ENCODE peak calls at places on chromosomes 5 and 9, in nine cellular contexts. One of them, this sample, is unnamed.
A peak's percentile ranks its signal among the peaks of the same experiment; 100 is the strongest.

GRCh38 chr5:156534086-156534485 is 207.1 kb downstream of the SGCD start:
- DNase-seq in activated gamma-delta T cell treated with anti-CD3 and anti-CD28 coated beads, Interleukin-2, amount 50 U/mL, for 16 hours: no peak
- DNase-seq in stimulated activated CD4-positive, alpha-beta T cell treated with anti-CD3 and anti-CD28 coated beads, Interleukin-2, amount 100 ng/mL, for 24 hours: no peak
- DNase-seq in NCI-H748 treated with DMSO at 0.1 percent for 48 hours: no peak
- DNase-seq in activated CD8-positive, alpha-beta memory T cell treated with anti-CD3 and anti-CD28 coated beads, Interleukin-2, amount 50 U/mL, for 48 hours: no peak
- DNase-seq in activated CD4-positive, alpha-beta T cell treated with anti-CD3 and anti-CD28 coated beads, Interleukin-2, amount 10 ng/mL, durations not matched to agents 7 days and 5 days: no peak
- DNase-seq in activated effector memory CD4-positive, alpha-beta T cell treated with anti-CD3 and anti-CD28 coated beads, Interleukin-2, amount 50 U/mL, for 16 hours: no peak
- DNase-seq in NCI-H2171 treated with DMSO at 0.1 percent for 48 hours: no peak
- DNase-seq in astrocyte of the cerebellum: no peak
- DNase-seq in this sample: no peak

GRCh38 chr5:156383510-156383909 is 56.5 kb downstream of the SGCD start:
- DNase-seq in activated CD8-positive, alpha-beta memory T cell treated with anti-CD3 and anti-CD28 coated beads, Interleukin-2, amount 50 U/mL, for 48 hours: no peak
- DNase-seq in activated gamma-delta T cell treated with anti-CD3 and anti-CD28 coated beads, Interleukin-2, amount 50 U/mL, for 16 hours: no peak
- DNase-seq in activated effector memory CD4-positive, alpha-beta T cell treated with anti-CD3 and anti-CD28 coated beads, Interleukin-2, amount 50 U/mL, for 16 hours: no peak
- DNase-seq in astrocyte of the cerebellum: peak; percentile 3
- DNase-seq in stimulated activated CD4-positive, alpha-beta T cell treated with anti-CD3 and anti-CD28 coated beads, Interleukin-2, amount 100 ng/mL, for 24 hours: no peak
- DNase-seq in NCI-H2171 treated with DMSO at 0.1 percent for 48 hours: no peak
- DNase-seq in activated CD4-positive, alpha-beta T cell treated with anti-CD3 and anti-CD28 coated beads, Interleukin-2, amount 10 ng/mL, durations not matched to agents 7 days and 5 days: no peak
- DNase-seq in NCI-H748 treated with DMSO at 0.1 percent for 48 hours: no peak
- DNase-seq in this sample: no peak

GRCh38 chr5:91288117-91288516 is 95.0 kb downstream of the ARRDC3 start:
- DNase-seq in NCI-H748 treated with DMSO at 0.1 percent for 48 hours: no peak
- DNase-seq in activated gamma-delta T cell treated with anti-CD3 and anti-CD28 coated beads, Interleukin-2, amount 50 U/mL, for 16 hours: no peak
- DNase-seq in activated CD8-positive, alpha-beta memory T cell treated with anti-CD3 and anti-CD28 coated beads, Interleukin-2, amount 50 U/mL, for 48 hours: no peak
- DNase-seq in stimulated activated CD4-positive, alpha-beta T cell treated with anti-CD3 and anti-CD28 coated beads, Interleukin-2, amount 100 ng/mL, for 24 hours: no peak
- DNase-seq in activated effector memory CD4-positive, alpha-beta T cell treated with anti-CD3 and anti-CD28 coated beads, Interleukin-2, amount 50 U/mL, for 16 hours: no peak
- DNase-seq in activated CD4-positive, alpha-beta T cell treated with anti-CD3 and anti-CD28 coated beads, Interleukin-2, amount 10 ng/mL, durations not matched to agents 7 days and 5 days: no peak
- DNase-seq in NCI-H2171 treated with DMSO at 0.1 percent for 48 hours: no peak
- DNase-seq in astrocyte of the cerebellum: peak; percentile 68
- DNase-seq in this sample: no peak

GRCh38 chr9:68507796-68508145 is 32.9 kb downstream of the TMEM252 start:
- DNase-seq in activated CD8-positive, alpha-beta memory T cell treated with anti-CD3 and anti-CD28 coated beads, Interleukin-2, amount 50 U/mL, for 48 hours: no peak
- DNase-seq in activated gamma-delta T cell treated with anti-CD3 and anti-CD28 coated beads, Interleukin-2, amount 50 U/mL, for 16 hours: no peak
- DNase-seq in NCI-H2171 treated with DMSO at 0.1 percent for 48 hours: no peak
- DNase-seq in activated CD4-positive, alpha-beta T cell treated with anti-CD3 and anti-CD28 coated beads, Interleukin-2, amount 10 ng/mL, durations not matched to agents 7 days and 5 days: no peak
- DNase-seq in activated effector memory CD4-positive, alpha-beta T cell treated with anti-CD3 and anti-CD28 coated beads, Interleukin-2, amount 50 U/mL, for 16 hours: no peak
- DNase-seq in astrocyte of the cerebellum: no peak
- DNase-seq in NCI-H748 treated with DMSO at 0.1 percent for 48 hours: no peak
- DNase-seq in stimulated activated CD4-positive, alpha-beta T cell treated with anti-CD3 and anti-CD28 coated beads, Interleukin-2, amount 100 ng/mL, for 24 hours: no peak
- DNase-seq in this sample: no peak

GRCh38 chr5:80184235-80185023 is 71.4 kb downstream of the SERINC5 start:
- DNase-seq in stimulated activated CD4-positive, alpha-beta T cell treated with anti-CD3 and anti-CD28 coated beads, Interleukin-2, amount 100 ng/mL, for 24 hours: no peak
- DNase-seq in NCI-H748 treated with DMSO at 0.1 percent for 48 hours: peak; percentile 91
- DNase-seq in activated effector memory CD4-positive, alpha-beta T cell treated with anti-CD3 and anti-CD28 coated beads, Interleukin-2, amount 50 U/mL, for 16 hours: no peak
- DNase-seq in activated CD4-positive, alpha-beta T cell treated with anti-CD3 and anti-CD28 coated beads, Interleukin-2, amount 10 ng/mL, durations not matched to agents 7 days and 5 days: no peak
- DNase-seq in astrocyte of the cerebellum: no peak
- DNase-seq in activated CD8-positive, alpha-beta memory T cell treated with anti-CD3 and anti-CD28 coated beads, Interleukin-2, amount 50 U/mL, for 48 hours: no peak
- DNase-seq in activated gamma-delta T cell treated with anti-CD3 and anti-CD28 coated beads, Interleukin-2, amount 50 U/mL, for 16 hours: no peak
- DNase-seq in NCI-H2171 treated with DMSO at 0.1 percent for 48 hours: peak; percentile 32
- DNase-seq in this sample: no peak

GRCh38 chr5:68565427-68565826 is 349.9 kb downstream of the PIK3R1 start:
- DNase-seq in astrocyte of the cerebellum: no peak
- DNase-seq in stimulated activated CD4-positive, alpha-beta T cell treated with anti-CD3 and anti-CD28 coated beads, Interleukin-2, amount 100 ng/mL, for 24 hours: no peak
- DNase-seq in NCI-H748 treated with DMSO at 0.1 percent for 48 hours: no peak
- DNase-seq in activated effector memory CD4-positive, alpha-beta T cell treated with anti-CD3 and anti-CD28 coated beads, Interleukin-2, amount 50 U/mL, for 16 hours: no peak
- DNase-seq in activated CD8-positive, alpha-beta memory T cell treated with anti-CD3 and anti-CD28 coated beads, Interleukin-2, amount 50 U/mL, for 48 hours: no peak
- DNase-seq in activated CD4-positive, alpha-beta T cell treated with anti-CD3 and anti-CD28 coated beads, Interleukin-2, amount 10 ng/mL, durations not matched to agents 7 days and 5 days: no peak
- DNase-seq in activated gamma-delta T cell treated with anti-CD3 and anti-CD28 coated beads, Interleukin-2, amount 50 U/mL, for 16 hours: no peak
- DNase-seq in NCI-H2171 treated with DMSO at 0.1 percent for 48 hours: peak; percentile 70
- DNase-seq in this sample: no peak

GRCh38 chr9:99030082-99030481 is 74.8 kb upstream of the TGFBR1 start:
- DNase-seq in activated gamma-delta T cell treated with anti-CD3 and anti-CD28 coated beads, Interleukin-2, amount 50 U/mL, for 16 hours: no peak
- DNase-seq in NCI-H748 treated with DMSO at 0.1 percent for 48 hours: no peak
- DNase-seq in activated effector memory CD4-positive, alpha-beta T cell treated with anti-CD3 and anti-CD28 coated beads, Interleukin-2, amount 50 U/mL, for 16 hours: no peak
- DNase-seq in NCI-H2171 treated with DMSO at 0.1 percent for 48 hours: no peak
- DNase-seq in astrocyte of the cerebellum: peak; percentile 88
- DNase-seq in stimulated activated CD4-positive, alpha-beta T cell treated with anti-CD3 and anti-CD28 coated beads, Interleukin-2, amount 100 ng/mL, for 24 hours: no peak
- DNase-seq in activated CD8-positive, alpha-beta memory T cell treated with anti-CD3 and anti-CD28 coated beads, Interleukin-2, amount 50 U/mL, for 48 hours: no peak
- DNase-seq in activated CD4-positive, alpha-beta T cell treated with anti-CD3 and anti-CD28 coated beads, Interleukin-2, amount 10 ng/mL, durations not matched to agents 7 days and 5 days: no peak
- DNase-seq in this sample: peak; percentile 14

GRCh38 chr5:78649220-78649700 is 688 bp upstream of the LHFPL2 start:
- DNase-seq in astrocyte of the cerebellum: no peak
- DNase-seq in NCI-H748 treated with DMSO at 0.1 percent for 48 hours: no peak
- DNase-seq in activated effector memory CD4-positive, alpha-beta T cell treated with anti-CD3 and anti-CD28 coated beads, Interleukin-2, amount 50 U/mL, for 16 hours: no peak
- DNase-seq in activated gamma-delta T cell treated with anti-CD3 and anti-CD28 coated beads, Interleukin-2, amount 50 U/mL, for 16 hours: no peak
- DNase-seq in stimulated activated CD4-positive, alpha-beta T cell treated with anti-CD3 and anti-CD28 coated beads, Interleukin-2, amount 100 ng/mL, for 24 hours: no peak
- DNase-seq in NCI-H2171 treated with DMSO at 0.1 percent for 48 hours: no peak
- DNase-seq in activated CD4-positive, alpha-beta T cell treated with anti-CD3 and anti-CD28 coated beads, Interleukin-2, amount 10 ng/mL, durations not matched to agents 7 days and 5 days: no peak
- DNase-seq in activated CD8-positive, alpha-beta memory T cell treated with anti-CD3 and anti-CD28 coated beads, Interleukin-2, amount 50 U/mL, for 48 hours: no peak
- DNase-seq in this sample: no peak

GRCh38 chr5:175621971-175622370 is 35.9 kb upstream of the HRH2 start:
- DNase-seq in activated CD4-positive, alpha-beta T cell treated with anti-CD3 and anti-CD28 coated beads, Interleukin-2, amount 10 ng/mL, durations not matched to agents 7 days and 5 days: no peak
- DNase-seq in NCI-H748 treated with DMSO at 0.1 percent for 48 hours: no peak
- DNase-seq in activated CD8-positive, alpha-beta memory T cell treated with anti-CD3 and anti-CD28 coated beads, Interleukin-2, amount 50 U/mL, for 48 hours: no peak
- DNase-seq in activated effector memory CD4-positive, alpha-beta T cell treated with anti-CD3 and anti-CD28 coated beads, Interleukin-2, amount 50 U/mL, for 16 hours: no peak
- DNase-seq in stimulated activated CD4-positive, alpha-beta T cell treated with anti-CD3 and anti-CD28 coated beads, Interleukin-2, amount 100 ng/mL, for 24 hours: no peak
- DNase-seq in NCI-H2171 treated with DMSO at 0.1 percent for 48 hours: no peak
- DNase-seq in activated gamma-delta T cell treated with anti-CD3 and anti-CD28 coated beads, Interleukin-2, amount 50 U/mL, for 16 hours: no peak
- DNase-seq in astrocyte of the cerebellum: no peak
- DNase-seq in this sample: no peak

GRCh38 chr5:124740991-124741583 is 5.4 kb downstream of the ZNF608 start:
- DNase-seq in activated CD8-positive, alpha-beta memory T cell treated with anti-CD3 and anti-CD28 coated beads, Interleukin-2, amount 50 U/mL, for 48 hours: no peak
- DNase-seq in activated gamma-delta T cell treated with anti-CD3 and anti-CD28 coated beads, Interleukin-2, amount 50 U/mL, for 16 hours: no peak
- DNase-seq in activated CD4-positive, alpha-beta T cell treated with anti-CD3 and anti-CD28 coated beads, Interleukin-2, amount 10 ng/mL, durations not matched to agents 7 days and 5 days: no peak
- DNase-seq in astrocyte of the cerebellum: peak; percentile 68
- DNase-seq in NCI-H2171 treated with DMSO at 0.1 percent for 48 hours: no peak
- DNase-seq in activated effector memory CD4-positive, alpha-beta T cell treated with anti-CD3 and anti-CD28 coated beads, Interleukin-2, amount 50 U/mL, for 16 hours: no peak
- DNase-seq in stimulated activated CD4-positive, alpha-beta T cell treated with anti-CD3 and anti-CD28 coated beads, Interleukin-2, amount 100 ng/mL, for 24 hours: no peak
- DNase-seq in NCI-H748 treated with DMSO at 0.1 percent for 48 hours: peak; percentile 46
- DNase-seq in this sample: no peak

GRCh38 chr5:83718936-83719495 is 1.6 kb downstream of the HAPLN1 start:
- DNase-seq in NCI-H748 treated with DMSO at 0.1 percent for 48 hours: no peak
- DNase-seq in stimulated activated CD4-positive, alpha-beta T cell treated with anti-CD3 and anti-CD28 coated beads, Interleukin-2, amount 100 ng/mL, for 24 hours: no peak
- DNase-seq in activated effector memory CD4-positive, alpha-beta T cell treated with anti-CD3 and anti-CD28 coated beads, Interleukin-2, amount 50 U/mL, for 16 hours: no peak
- DNase-seq in NCI-H2171 treated with DMSO at 0.1 percent for 48 hours: no peak
- DNase-seq in activated CD8-positive, alpha-beta memory T cell treated with anti-CD3 and anti-CD28 coated beads, Interleukin-2, amount 50 U/mL, for 48 hours: no peak
- DNase-seq in activated CD4-positive, alpha-beta T cell treated with anti-CD3 and anti-CD28 coated beads, Interleukin-2, amount 10 ng/mL, durations not matched to agents 7 days and 5 days: no peak
- DNase-seq in astrocyte of the cerebellum: no peak
- DNase-seq in activated gamma-delta T cell treated with anti-CD3 and anti-CD28 coated beads, Interleukin-2, amount 50 U/mL, for 16 hours: no peak
- DNase-seq in this sample: no peak

GRCh38 chr5:1536298-1537165 is 12.8 kb upstream of the LPCAT1 start:
- DNase-seq in activated gamma-delta T cell treated with anti-CD3 and anti-CD28 coated beads, Interleukin-2, amount 50 U/mL, for 16 hours: peak; percentile 54
- DNase-seq in astrocyte of the cerebellum: no peak
- DNase-seq in NCI-H748 treated with DMSO at 0.1 percent for 48 hours: no peak
- DNase-seq in NCI-H2171 treated with DMSO at 0.1 percent for 48 hours: no peak
- DNase-seq in activated CD8-positive, alpha-beta memory T cell treated with anti-CD3 and anti-CD28 coated beads, Interleukin-2, amount 50 U/mL, for 48 hours: peak; percentile 76
- DNase-seq in activated effector memory CD4-positive, alpha-beta T cell treated with anti-CD3 and anti-CD28 coated beads, Interleukin-2, amount 50 U/mL, for 16 hours: peak; percentile 87
- DNase-seq in stimulated activated CD4-positive, alpha-beta T cell treated with anti-CD3 and anti-CD28 coated beads, Interleukin-2, amount 100 ng/mL, for 24 hours: peak; percentile 75
- DNase-seq in activated CD4-positive, alpha-beta T cell treated with anti-CD3 and anti-CD28 coated beads, Interleukin-2, amount 10 ng/mL, durations not matched to agents 7 days and 5 days: peak; percentile 70
- DNase-seq in this sample: peak; percentile 34

GRCh38 chr5:82426419-82427154 is 148.4 kb upstream of the RPS23 start:
- DNase-seq in NCI-H2171 treated with DMSO at 0.1 percent for 48 hours: no peak
- DNase-seq in astrocyte of the cerebellum: no peak
- DNase-seq in stimulated activated CD4-positive, alpha-beta T cell treated with anti-CD3 and anti-CD28 coated beads, Interleukin-2, amount 100 ng/mL, for 24 hours: no peak
- DNase-seq in NCI-H748 treated with DMSO at 0.1 percent for 48 hours: no peak
- DNase-seq in activated CD4-positive, alpha-beta T cell treated with anti-CD3 and anti-CD28 coated beads, Interleukin-2, amount 10 ng/mL, durations not matched to agents 7 days and 5 days: no peak
- DNase-seq in activated gamma-delta T cell treated with anti-CD3 and anti-CD28 coated beads, Interleukin-2, amount 50 U/mL, for 16 hours: no peak
- DNase-seq in activated CD8-positive, alpha-beta memory T cell treated with anti-CD3 and anti-CD28 coated beads, Interleukin-2, amount 50 U/mL, for 48 hours: no peak
- DNase-seq in activated effector memory CD4-positive, alpha-beta T cell treated with anti-CD3 and anti-CD28 coated beads, Interleukin-2, amount 50 U/mL, for 16 hours: no peak
- DNase-seq in this sample: no peak

GRCh38 chr5:103224118-103224893 is 34.3 kb upstream of the MACIR start:
- DNase-seq in NCI-H748 treated with DMSO at 0.1 percent for 48 hours: peak; percentile 72
- DNase-seq in NCI-H2171 treated with DMSO at 0.1 percent for 48 hours: peak; percentile 61
- DNase-seq in activated effector memory CD4-positive, alpha-beta T cell treated with anti-CD3 and anti-CD28 coated beads, Interleukin-2, amount 50 U/mL, for 16 hours: no peak
- DNase-seq in activated CD8-positive, alpha-beta memory T cell treated with anti-CD3 and anti-CD28 coated beads, Interleukin-2, amount 50 U/mL, for 48 hours: no peak
- DNase-seq in activated CD4-positive, alpha-beta T cell treated with anti-CD3 and anti-CD28 coated beads, Interleukin-2, amount 10 ng/mL, durations not matched to agents 7 days and 5 days: peak; percentile 64
- DNase-seq in activated gamma-delta T cell treated with anti-CD3 and anti-CD28 coated beads, Interleukin-2, amount 50 U/mL, for 16 hours: peak; percentile 12
- DNase-seq in stimulated activated CD4-positive, alpha-beta T cell treated with anti-CD3 and anti-CD28 coated beads, Interleukin-2, amount 100 ng/mL, for 24 hours: peak; percentile 29
- DNase-seq in astrocyte of the cerebellum: peak; percentile 70
- DNase-seq in this sample: peak; percentile 53

GRCh38 chr5:147826351-147826750 is 5.1 kb downstream of the SPINK1 start:
- DNase-seq in activated CD8-positive, alpha-beta memory T cell treated with anti-CD3 and anti-CD28 coated beads, Interleukin-2, amount 50 U/mL, for 48 hours: no peak
- DNase-seq in NCI-H2171 treated with DMSO at 0.1 percent for 48 hours: no peak
- DNase-seq in activated effector memory CD4-positive, alpha-beta T cell treated with anti-CD3 and anti-CD28 coated beads, Interleukin-2, amount 50 U/mL, for 16 hours: no peak
- DNase-seq in NCI-H748 treated with DMSO at 0.1 percent for 48 hours: no peak
- DNase-seq in stimulated activated CD4-positive, alpha-beta T cell treated with anti-CD3 and anti-CD28 coated beads, Interleukin-2, amount 100 ng/mL, for 24 hours: no peak
- DNase-seq in activated gamma-delta T cell treated with anti-CD3 and anti-CD28 coated beads, Interleukin-2, amount 50 U/mL, for 16 hours: no peak
- DNase-seq in astrocyte of the cerebellum: no peak
- DNase-seq in activated CD4-positive, alpha-beta T cell treated with anti-CD3 and anti-CD28 coated beads, Interleukin-2, amount 10 ng/mL, durations not matched to agents 7 days and 5 days: no peak
- DNase-seq in this sample: no peak

GRCh38 chr9:75891277-75892167 is 1.0 kb downstream of the PCSK5 start:
- DNase-seq in activated CD8-positive, alpha-beta memory T cell treated with anti-CD3 and anti-CD28 coated beads, Interleukin-2, amount 50 U/mL, for 48 hours: peak; percentile 70
- DNase-seq in stimulated activated CD4-positive, alpha-beta T cell treated with anti-CD3 and anti-CD28 coated beads, Interleukin-2, amount 100 ng/mL, for 24 hours: peak; percentile 50
- DNase-seq in activated effector memory CD4-positive, alpha-beta T cell treated with anti-CD3 and anti-CD28 coated beads, Interleukin-2, amount 50 U/mL, for 16 hours: peak; percentile 67
- DNase-seq in NCI-H2171 treated with DMSO at 0.1 percent for 48 hours: no peak
- DNase-seq in NCI-H748 treated with DMSO at 0.1 percent for 48 hours: no peak
- DNase-seq in activated gamma-delta T cell treated with anti-CD3 and anti-CD28 coated beads, Interleukin-2, amount 50 U/mL, for 16 hours: no peak
- DNase-seq in astrocyte of the cerebellum: no peak
- DNase-seq in activated CD4-positive, alpha-beta T cell treated with anti-CD3 and anti-CD28 coated beads, Interleukin-2, amount 10 ng/mL, durations not matched to agents 7 days and 5 days: peak; percentile 46
- DNase-seq in this sample: no peak

GRCh38 chr5:86461169-86461956 is 156.4 kb upstream of the COX7C start:
- DNase-seq in astrocyte of the cerebellum: peak; percentile 22
- DNase-seq in activated CD4-positive, alpha-beta T cell treated with anti-CD3 and anti-CD28 coated beads, Interleukin-2, amount 10 ng/mL, durations not matched to agents 7 days and 5 days: no peak
- DNase-seq in activated CD8-positive, alpha-beta memory T cell treated with anti-CD3 and anti-CD28 coated beads, Interleukin-2, amount 50 U/mL, for 48 hours: no peak
- DNase-seq in activated effector memory CD4-positive, alpha-beta T cell treated with anti-CD3 and anti-CD28 coated beads, Interleukin-2, amount 50 U/mL, for 16 hours: no peak
- DNase-seq in activated gamma-delta T cell treated with anti-CD3 and anti-CD28 coated beads, Interleukin-2, amount 50 U/mL, for 16 hours: no peak
- DNase-seq in NCI-H2171 treated with DMSO at 0.1 percent for 48 hours: peak; percentile 21
- DNase-seq in stimulated activated CD4-positive, alpha-beta T cell treated with anti-CD3 and anti-CD28 coated beads, Interleukin-2, amount 100 ng/mL, for 24 hours: no peak
- DNase-seq in NCI-H748 treated with DMSO at 0.1 percent for 48 hours: no peak
- DNase-seq in this sample: peak; percentile 59

GRCh38 chr5:99320461-99320860 is 391.7 kb upstream of the CHD1 start:
- DNase-seq in activated CD8-positive, alpha-beta memory T cell treated with anti-CD3 and anti-CD28 coated beads, Interleukin-2, amount 50 U/mL, for 48 hours: no peak
- DNase-seq in stimulated activated CD4-positive, alpha-beta T cell treated with anti-CD3 and anti-CD28 coated beads, Interleukin-2, amount 100 ng/mL, for 24 hours: no peak
- DNase-seq in activated gamma-delta T cell treated with anti-CD3 and anti-CD28 coated beads, Interleukin-2, amount 50 U/mL, for 16 hours: no peak
- DNase-seq in astrocyte of the cerebellum: no peak
- DNase-seq in activated effector memory CD4-positive, alpha-beta T cell treated with anti-CD3 and anti-CD28 coated beads, Interleukin-2, amount 50 U/mL, for 16 hours: no peak
- DNase-seq in NCI-H748 treated with DMSO at 0.1 percent for 48 hours: no peak
- DNase-seq in NCI-H2171 treated with DMSO at 0.1 percent for 48 hours: no peak
- DNase-seq in activated CD4-positive, alpha-beta T cell treated with anti-CD3 and anti-CD28 coated beads, Interleukin-2, amount 10 ng/mL, durations not matched to agents 7 days and 5 days: no peak
- DNase-seq in this sample: no peak

GRCh38 chr5:34511481-34511880 is 144.6 kb upstream of the RAI14 start:
- DNase-seq in activated CD8-positive, alpha-beta memory T cell treated with anti-CD3 and anti-CD28 coated beads, Interleukin-2, amount 50 U/mL, for 48 hours: no peak
- DNase-seq in activated CD4-positive, alpha-beta T cell treated with anti-CD3 and anti-CD28 coated beads, Interleukin-2, amount 10 ng/mL, durations not matched to agents 7 days and 5 days: no peak
- DNase-seq in NCI-H748 treated with DMSO at 0.1 percent for 48 hours: no peak
- DNase-seq in activated effector memory CD4-positive, alpha-beta T cell treated with anti-CD3 and anti-CD28 coated beads, Interleukin-2, amount 50 U/mL, for 16 hours: no peak
- DNase-seq in activated gamma-delta T cell treated with anti-CD3 and anti-CD28 coated beads, Interleukin-2, amount 50 U/mL, for 16 hours: no peak
- DNase-seq in stimulated activated CD4-positive, alpha-beta T cell treated with anti-CD3 and anti-CD28 coated beads, Interleukin-2, amount 100 ng/mL, for 24 hours: no peak
- DNase-seq in astrocyte of the cerebellum: no peak
- DNase-seq in NCI-H2171 treated with DMSO at 0.1 percent for 48 hours: no peak
- DNase-seq in this sample: no peak

GRCh38 chr5:174837919-174838902 is 113.8 kb downstream of the MSX2 start:
- DNase-seq in stimulated activated CD4-positive, alpha-beta T cell treated with anti-CD3 and anti-CD28 coated beads, Interleukin-2, amount 100 ng/mL, for 24 hours: no peak
- DNase-seq in activated gamma-delta T cell treated with anti-CD3 and anti-CD28 coated beads, Interleukin-2, amount 50 U/mL, for 16 hours: no peak
- DNase-seq in activated CD4-positive, alpha-beta T cell treated with anti-CD3 and anti-CD28 coated beads, Interleukin-2, amount 10 ng/mL, durations not matched to agents 7 days and 5 days: no peak
- DNase-seq in activated CD8-positive, alpha-beta memory T cell treated with anti-CD3 and anti-CD28 coated beads, Interleukin-2, amount 50 U/mL, for 48 hours: no peak
- DNase-seq in astrocyte of the cerebellum: no peak
- DNase-seq in NCI-H2171 treated with DMSO at 0.1 percent for 48 hours: no peak
- DNase-seq in activated effector memory CD4-positive, alpha-beta T cell treated with anti-CD3 and anti-CD28 coated beads, Interleukin-2, amount 50 U/mL, for 16 hours: no peak
- DNase-seq in NCI-H748 treated with DMSO at 0.1 percent for 48 hours: peak; percentile 8
- DNase-seq in this sample: no peak

GRCh38 chr5:81078930-81079329 is 118.8 kb downstream of the RASGRF2 start:
- DNase-seq in activated effector memory CD4-positive, alpha-beta T cell treated with anti-CD3 and anti-CD28 coated beads, Interleukin-2, amount 50 U/mL, for 16 hours: no peak
- DNase-seq in activated gamma-delta T cell treated with anti-CD3 and anti-CD28 coated beads, Interleukin-2, amount 50 U/mL, for 16 hours: no peak
- DNase-seq in stimulated activated CD4-positive, alpha-beta T cell treated with anti-CD3 and anti-CD28 coated beads, Interleukin-2, amount 100 ng/mL, for 24 hours: no peak
- DNase-seq in activated CD8-positive, alpha-beta memory T cell treated with anti-CD3 and anti-CD28 coated beads, Interleukin-2, amount 50 U/mL, for 48 hours: no peak
- DNase-seq in astrocyte of the cerebellum: no peak
- DNase-seq in NCI-H748 treated with DMSO at 0.1 percent for 48 hours: no peak
- DNase-seq in NCI-H2171 treated with DMSO at 0.1 percent for 48 hours: no peak
- DNase-seq in activated CD4-positive, alpha-beta T cell treated with anti-CD3 and anti-CD28 coated beads, Interleukin-2, amount 10 ng/mL, durations not matched to agents 7 days and 5 days: no peak
- DNase-seq in this sample: no peak

GRCh38 chr9:37921168-37921510 is 17.2 kb upstream of the SLC25A51 start:
- DNase-seq in activated CD4-positive, alpha-beta T cell treated with anti-CD3 and anti-CD28 coated beads, Interleukin-2, amount 10 ng/mL, durations not matched to agents 7 days and 5 days: no peak
- DNase-seq in NCI-H748 treated with DMSO at 0.1 percent for 48 hours: no peak
- DNase-seq in activated CD8-positive, alpha-beta memory T cell treated with anti-CD3 and anti-CD28 coated beads, Interleukin-2, amount 50 U/mL, for 48 hours: no peak
- DNase-seq in activated effector memory CD4-positive, alpha-beta T cell treated with anti-CD3 and anti-CD28 coated beads, Interleukin-2, amount 50 U/mL, for 16 hours: peak; percentile 28
- DNase-seq in stimulated activated CD4-positive, alpha-beta T cell treated with anti-CD3 and anti-CD28 coated beads, Interleukin-2, amount 100 ng/mL, for 24 hours: no peak
- DNase-seq in astrocyte of the cerebellum: no peak
- DNase-seq in activated gamma-delta T cell treated with anti-CD3 and anti-CD28 coated beads, Interleukin-2, amount 50 U/mL, for 16 hours: no peak
- DNase-seq in NCI-H2171 treated with DMSO at 0.1 percent for 48 hours: no peak
- DNase-seq in this sample: no peak

GRCh38 chr9:69750085-69750484 is 9.7 kb downstream of the PTAR1 start:
- DNase-seq in activated CD8-positive, alpha-beta memory T cell treated with anti-CD3 and anti-CD28 coated beads, Interleukin-2, amount 50 U/mL, for 48 hours: no peak
- DNase-seq in astrocyte of the cerebellum: no peak
- DNase-seq in activated gamma-delta T cell treated with anti-CD3 and anti-CD28 coated beads, Interleukin-2, amount 50 U/mL, for 16 hours: no peak
- DNase-seq in activated effector memory CD4-positive, alpha-beta T cell treated with anti-CD3 and anti-CD28 coated beads, Interleukin-2, amount 50 U/mL, for 16 hours: no peak
- DNase-seq in NCI-H748 treated with DMSO at 0.1 percent for 48 hours: no peak
- DNase-seq in stimulated activated CD4-positive, alpha-beta T cell treated with anti-CD3 and anti-CD28 coated beads, Interleukin-2, amount 100 ng/mL, for 24 hours: no peak
- DNase-seq in NCI-H2171 treated with DMSO at 0.1 percent for 48 hours: peak; percentile 13
- DNase-seq in activated CD4-positive, alpha-beta T cell treated with anti-CD3 and anti-CD28 coated beads, Interleukin-2, amount 10 ng/mL, durations not matched to agents 7 days and 5 days: no peak
- DNase-seq in this sample: no peak

This sample was measured in ureter.